ENCODE peak calls at places on chromosomes 4 and X, in eight cellular contexts. One of them, this sample, is unnamed.
A peak's percentile ranks its signal among the peaks of the same experiment; 100 is the strongest.

GRCh38 chr4:42649870-42650269 is 7.0 kb downstream of the ATP8A1 start:
- DNase-seq in tibial artery: no peak
- DNase-seq in fibroblast of lung: no peak
- DNase-seq in esophagus squamous epithelium: no peak
- DNase-seq in fibroblast of mammary gland: no peak
- DNase-seq in psoas muscle: no peak
- DNase-seq in SK-N-SH: no peak
- DNase-seq in right lobe of liver: no peak
- DNase-seq in this sample: no peak

GRCh38 chr4:32003548-32003947 is 1283.4 kb downstream of the PCDH7 start:
- DNase-seq in fibroblast of lung: no peak
- DNase-seq in psoas muscle: no peak
- DNase-seq in SK-N-SH: no peak
- DNase-seq in fibroblast of mammary gland: no peak
- DNase-seq in tibial artery: no peak
- DNase-seq in esophagus squamous epithelium: no peak
- DNase-seq in right lobe of liver: no peak
- DNase-seq in this sample: no peak

GRCh38 chr4:13524504-13525243 is 19.6 kb downstream of the NKX3-2 start:
- DNase-seq in tibial artery: no peak
- DNase-seq in fibroblast of mammary gland: peak; percentile 56
- DNase-seq in psoas muscle: no peak
- DNase-seq in esophagus squamous epithelium: no peak
- DNase-seq in right lobe of liver: no peak
- DNase-seq in fibroblast of lung: no peak
- DNase-seq in SK-N-SH: peak; percentile 6
- DNase-seq in this sample: no peak

GRCh38 chr4:118348886-118349285 is 3.9 kb downstream of the PRSS12 start:
- DNase-seq in psoas muscle: no peak
- DNase-seq in fibroblast of mammary gland: no peak
- DNase-seq in esophagus squamous epithelium: no peak
- DNase-seq in right lobe of liver: no peak
- DNase-seq in fibroblast of lung: no peak
- DNase-seq in tibial artery: no peak
- DNase-seq in SK-N-SH: no peak
- DNase-seq in this sample: no peak

GRCh38 chr4:1414831-1415680 is 8.8 kb upstream of the NKX1-1 start:
- DNase-seq in right lobe of liver: peak; percentile 48
- DNase-seq in SK-N-SH: peak; percentile 62
- DNase-seq in tibial artery: no peak
- DNase-seq in fibroblast of mammary gland: no peak
- DNase-seq in psoas muscle: no peak
- DNase-seq in esophagus squamous epithelium: no peak
- DNase-seq in fibroblast of lung: no peak
- DNase-seq in this sample: no peak

GRCh38 chrX:72554448-72555140 is 18.0 kb downstream of the HDAC8 start:
- DNase-seq in fibroblast of mammary gland: peak; percentile 25
- DNase-seq in esophagus squamous epithelium: no peak
- DNase-seq in SK-N-SH: no peak
- DNase-seq in fibroblast of lung: no peak
- DNase-seq in tibial artery: peak; percentile 67
- DNase-seq in right lobe of liver: no peak
- DNase-seq in psoas muscle: no peak
- DNase-seq in this sample: no peak

GRCh38 chr4:48047421-48047844 is 30.9 kb downstream of the NIPAL1 start:
- DNase-seq in right lobe of liver: peak; percentile 64
- DNase-seq in esophagus squamous epithelium: no peak
- DNase-seq in SK-N-SH: no peak
- DNase-seq in fibroblast of lung: no peak
- DNase-seq in tibial artery: no peak
- DNase-seq in fibroblast of mammary gland: no peak
- DNase-seq in psoas muscle: no peak
- DNase-seq in this sample: peak; percentile 73

GRCh38 chrX:39065051-39065871 is 264.0 kb downstream of the MID1IP1 start:
- DNase-seq in right lobe of liver: no peak
- DNase-seq in psoas muscle: no peak
- DNase-seq in fibroblast of lung: no peak
- DNase-seq in esophagus squamous epithelium: no peak
- DNase-seq in fibroblast of mammary gland: no peak
- DNase-seq in tibial artery: no peak
- DNase-seq in SK-N-SH: no peak
- DNase-seq in this sample: no peak

GRCh38 chr4:3690576-3691152 is 75.5 kb upstream of the ADRA2C start:
- DNase-seq in esophagus squamous epithelium: no peak
- DNase-seq in SK-N-SH: no peak
- DNase-seq in tibial artery: peak; percentile 52
- DNase-seq in psoas muscle: no peak
- DNase-seq in right lobe of liver: no peak
- DNase-seq in fibroblast of mammary gland: no peak
- DNase-seq in fibroblast of lung: no peak
- DNase-seq in this sample: no peak

GRCh38 chr4:183636488-183636887 is 22.5 kb downstream of the RWDD4 start:
- DNase-seq in tibial artery: no peak
- DNase-seq in psoas muscle: no peak
- DNase-seq in fibroblast of lung: no peak
- DNase-seq in SK-N-SH: no peak
- DNase-seq in fibroblast of mammary gland: no peak
- DNase-seq in right lobe of liver: no peak
- DNase-seq in esophagus squamous epithelium: no peak
- DNase-seq in this sample: no peak

GRCh38 chr4:79959652-79960051 is 113.4 kb downstream of the ANTXR2 start:
- DNase-seq in esophagus squamous epithelium: no peak
- DNase-seq in SK-N-SH: no peak
- DNase-seq in fibroblast of mammary gland: no peak
- DNase-seq in fibroblast of lung: no peak
- DNase-seq in psoas muscle: no peak
- DNase-seq in tibial artery: no peak
- DNase-seq in right lobe of liver: no peak
- DNase-seq in this sample: no peak

GRCh38 chr4:183241322-183241640 is 78.8 kb downstream of the CLDN22 start:
- DNase-seq in fibroblast of mammary gland: peak; percentile 94
- DNase-seq in fibroblast of lung: peak; percentile 72
- DNase-seq in SK-N-SH: no peak
- DNase-seq in esophagus squamous epithelium: no peak
- DNase-seq in psoas muscle: no peak
- DNase-seq in tibial artery: no peak
- DNase-seq in right lobe of liver: no peak
- DNase-seq in this sample: no peak

DNA sequence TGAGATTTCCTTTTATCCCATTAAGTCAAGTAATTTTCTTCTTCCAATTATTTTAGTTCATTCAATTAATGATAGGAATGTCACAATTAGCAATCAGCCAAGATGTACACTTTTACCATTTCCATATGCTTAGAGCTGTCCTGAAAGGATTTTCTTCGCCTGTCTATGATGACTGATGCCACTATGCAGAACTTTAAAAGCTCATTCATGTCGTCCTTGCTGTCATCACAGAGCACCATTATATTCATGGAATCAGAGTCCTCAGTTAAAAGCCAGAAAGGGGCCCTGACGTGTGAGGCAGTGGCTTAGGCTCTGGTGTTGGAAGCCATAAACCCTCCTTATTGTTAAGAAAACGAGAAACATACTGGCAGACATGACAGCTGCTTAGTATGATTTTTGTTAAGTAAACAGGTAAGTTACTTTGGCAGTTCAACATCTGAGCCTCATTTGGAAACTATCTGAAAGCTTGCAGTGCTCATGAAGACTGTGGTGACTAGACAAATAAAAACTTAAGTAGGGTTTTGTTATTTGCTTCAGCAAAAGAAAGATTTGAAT is 73.1 kb downstream of the HHIP start:
- DNase-seq in tibial artery: no peak
- DNase-seq in psoas muscle: no peak
- DNase-seq in fibroblast of mammary gland: no peak
- DNase-seq in right lobe of liver: no peak
- DNase-seq in esophagus squamous epithelium: no peak
- DNase-seq in SK-N-SH: no peak
- DNase-seq in fibroblast of lung: no peak
- DNase-seq in this sample: no peak
- TF ChIP-seq CTCF in tibial artery: no peak
- TF ChIP-seq CTCF in psoas muscle: no peak
- TF ChIP-seq CTCF in fibroblast of mammary gland: no peak
- TF ChIP-seq CTCF in right lobe of liver: no peak
- TF ChIP-seq CTCF in esophagus squamous epithelium: no peak
- TF ChIP-seq CTCF in SK-N-SH: no peak
- TF ChIP-seq CTCF in fibroblast of lung: no peak
- TF ChIP-seq CTCF in this sample: no peak

GRCh38 chrX:143461616-143462015 is 55.7 kb downstream of the SPANXN3 start:
- DNase-seq in fibroblast of mammary gland: no peak
- DNase-seq in esophagus squamous epithelium: no peak
- DNase-seq in right lobe of liver: no peak
- DNase-seq in tibial artery: no peak
- DNase-seq in fibroblast of lung: no peak
- DNase-seq in psoas muscle: no peak
- DNase-seq in SK-N-SH: no peak
- DNase-seq in this sample: no peak
- TF ChIP-seq CTCF in fibroblast of mammary gland: no peak
- TF ChIP-seq CTCF in esophagus squamous epithelium: no peak
- TF ChIP-seq CTCF in right lobe of liver: no peak
- TF ChIP-seq CTCF in tibial artery: no peak
- TF ChIP-seq CTCF in fibroblast of lung: no peak
- TF ChIP-seq CTCF in psoas muscle: no peak
- TF ChIP-seq CTCF in SK-N-SH: no peak
- TF ChIP-seq CTCF in this sample: no peak

GRCh38 chr4:154985673-154986072 is 204.6 kb downstream of the RBM46 start:
- DNase-seq in fibroblast of mammary gland: peak; percentile 73
- DNase-seq in psoas muscle: no peak
- DNase-seq in right lobe of liver: no peak
- DNase-seq in fibroblast of lung: peak; percentile 65
- DNase-seq in SK-N-SH: no peak
- DNase-seq in esophagus squamous epithelium: no peak
- DNase-seq in tibial artery: no peak
- DNase-seq in this sample: no peak

GRCh38 chr4:154984148-154984547 is 203.1 kb downstream of the RBM46 start:
- DNase-seq in SK-N-SH: no peak
- DNase-seq in right lobe of liver: no peak
- DNase-seq in psoas muscle: no peak
- DNase-seq in fibroblast of mammary gland: no peak
- DNase-seq in tibial artery: no peak
- DNase-seq in esophagus squamous epithelium: no peak
- DNase-seq in fibroblast of lung: no peak
- DNase-seq in this sample: no peak

GRCh38 chr4:154983714-154984113 is 202.6 kb downstream of the RBM46 start:
- DNase-seq in tibial artery: no peak
- DNase-seq in esophagus squamous epithelium: no peak
- DNase-seq in psoas muscle: no peak
- DNase-seq in fibroblast of lung: no peak
- DNase-seq in fibroblast of mammary gland: no peak
- DNase-seq in right lobe of liver: no peak
- DNase-seq in SK-N-SH: no peak
- DNase-seq in this sample: no peak

GRCh38 chr4:154984616-154985015 is 203.5 kb downstream of the RBM46 start:
- DNase-seq in tibial artery: no peak
- DNase-seq in psoas muscle: no peak
- DNase-seq in esophagus squamous epithelium: no peak
- DNase-seq in SK-N-SH: no peak
- DNase-seq in right lobe of liver: no peak
- DNase-seq in fibroblast of lung: no peak
- DNase-seq in fibroblast of mammary gland: no peak
- DNase-seq in this sample: no peak

DNA sequence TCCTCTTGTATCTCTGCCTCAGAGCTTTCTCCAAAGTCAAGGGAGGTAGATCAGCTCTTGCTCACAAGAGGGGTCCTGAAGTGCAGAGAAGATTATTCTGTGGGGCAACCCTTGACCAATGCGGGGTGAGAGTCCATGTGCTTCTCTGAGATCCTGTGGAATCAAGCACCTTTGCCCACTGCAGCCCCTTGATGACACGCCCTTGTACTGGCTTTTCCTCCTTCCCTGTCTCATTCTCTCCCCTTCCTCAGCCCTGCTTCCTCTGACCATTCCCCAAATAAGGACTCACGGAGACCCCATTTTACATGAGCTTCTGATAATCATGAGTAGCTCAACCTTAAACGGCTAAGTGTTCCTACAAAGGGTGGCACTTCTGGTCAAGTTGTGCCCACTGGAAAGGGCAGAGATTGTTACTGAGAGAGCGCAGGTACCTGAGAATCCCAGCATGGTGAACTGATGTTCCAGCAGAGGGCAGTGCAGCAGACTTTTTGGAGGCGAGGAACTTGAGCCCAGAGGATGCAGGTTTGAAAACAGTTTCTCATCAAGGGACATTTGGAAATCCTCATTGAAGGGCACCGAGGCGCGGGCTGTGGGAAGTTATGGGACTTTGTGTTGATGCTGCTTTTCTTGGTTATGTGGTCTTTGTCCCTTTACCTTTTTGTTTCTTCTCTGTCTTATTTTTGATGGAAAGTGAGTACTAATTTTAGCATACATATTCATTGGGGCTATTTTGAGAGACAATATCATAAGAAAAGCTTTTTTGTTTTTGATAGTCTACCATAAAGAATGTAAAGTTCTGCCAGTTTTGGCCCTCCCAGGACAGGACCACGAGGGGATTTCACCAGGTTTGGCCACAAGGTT is 201.3 kb downstream of the RBM46 start:
- DNase-seq in tibial artery: peak; percentile 80
- DNase-seq in right lobe of liver: peak; percentile 59
- DNase-seq in fibroblast of lung: peak; percentile 65
- DNase-seq in esophagus squamous epithelium: no peak
- DNase-seq in SK-N-SH: peak; percentile 58
- DNase-seq in fibroblast of mammary gland: peak; percentile 80
- DNase-seq in psoas muscle: peak; percentile 13
- DNase-seq in this sample: peak; percentile 55
- TF ChIP-seq CTCF in tibial artery: peak; percentile 45
- TF ChIP-seq CTCF in right lobe of liver: peak; percentile 70
- TF ChIP-seq CTCF in fibroblast of lung: peak; percentile 68
- TF ChIP-seq CTCF in esophagus squamous epithelium: no peak
- TF ChIP-seq CTCF in SK-N-SH: peak; percentile 70
- TF ChIP-seq CTCF in fibroblast of mammary gland: peak; percentile 89
- TF ChIP-seq CTCF in psoas muscle: peak; percentile 24
- TF ChIP-seq CTCF in this sample: peak; percentile 75

DNA sequence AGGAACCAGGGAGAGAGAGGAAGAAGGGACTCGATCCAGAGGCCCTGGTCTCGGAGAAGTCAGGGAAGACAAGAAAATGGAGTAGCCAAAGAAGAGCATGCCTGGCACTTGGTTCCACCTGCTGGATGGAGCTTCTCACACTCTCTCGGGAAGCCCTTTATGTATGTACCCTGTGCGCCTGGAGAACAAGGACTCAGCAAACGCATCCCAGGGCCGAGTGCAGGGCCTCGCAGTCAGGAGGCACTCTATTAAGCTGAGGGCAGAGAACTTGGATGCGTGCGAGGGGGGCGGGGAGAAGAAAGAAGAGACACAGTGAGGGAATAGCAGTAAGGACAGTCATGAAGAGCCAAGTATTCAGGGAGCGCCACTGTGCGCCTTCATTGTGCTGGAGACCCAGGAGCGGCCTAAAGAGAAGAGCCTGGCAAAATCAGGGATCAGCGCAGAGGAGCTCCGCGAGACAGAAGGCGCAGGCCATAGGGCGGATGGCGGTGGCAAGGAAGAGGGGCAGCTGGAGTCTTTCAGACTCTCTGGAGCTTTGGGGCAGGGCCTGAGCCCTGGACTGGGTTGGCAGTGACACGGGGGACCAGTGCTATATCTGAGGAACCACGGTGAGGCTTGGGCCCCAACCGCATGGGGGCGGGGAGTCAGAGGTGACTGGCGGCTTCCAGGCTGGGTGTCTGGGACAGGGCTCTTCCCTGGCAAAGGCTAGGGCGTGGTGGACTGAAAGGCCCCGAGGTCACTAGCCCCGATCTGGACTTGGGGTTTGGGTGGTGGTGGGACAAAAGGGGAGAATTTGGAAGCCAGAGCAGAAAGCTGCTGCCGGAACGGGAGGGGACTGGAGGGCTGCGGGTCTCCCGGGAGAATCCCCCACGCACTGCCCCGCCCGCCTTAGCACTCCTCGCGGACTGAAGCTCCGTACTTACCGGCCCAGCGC is 1.9 kb upstream of the SEPTIN6 start:
- DNase-seq in esophagus squamous epithelium: no peak
- DNase-seq in psoas muscle: no peak
- DNase-seq in fibroblast of lung: no peak
- DNase-seq in SK-N-SH: peak; percentile 17
- DNase-seq in fibroblast of mammary gland: no peak
- DNase-seq in right lobe of liver: no peak
- DNase-seq in tibial artery: no peak
- DNase-seq in this sample: no peak
- TF ChIP-seq CTCF in esophagus squamous epithelium: no peak
- TF ChIP-seq CTCF in psoas muscle: no peak
- TF ChIP-seq CTCF in fibroblast of lung: no peak
- TF ChIP-seq CTCF in SK-N-SH: no peak
- TF ChIP-seq CTCF in fibroblast of mammary gland: no peak
- TF ChIP-seq CTCF in right lobe of liver: no peak
- TF ChIP-seq CTCF in tibial artery: no peak
- TF ChIP-seq CTCF in this sample: no peak

This sample was measured in MM.1S.